ENCODE peak calls at places on chromosomes 11 and 22, in five cellular contexts. V is heart left ventricle, Y is cardiac muscle cell, E is stomach, Q is testis. O is an unnamed sample. For H3K4me1, the result is how much of the 10 kb centered on the place peaks cover.

GRCh38 chr11:69654660-69655478 is 13.9 kb downstream of the CCND1 start:
- DNase-seq in V (peak), Y (no peak), E (no peak), Q (no peak), O (no peak)

GRCh38 chr11:33476945-33477584 is 219.9 kb downstream of the HIPK3 start:
- DNase-seq in V (no peak), Y (no peak), E (no peak), Q (no peak), O (no peak)

GRCh38 chr11:96055706-96056387 is 131.9 kb upstream of the MTMR2 start:
- DNase-seq in V (no peak), Y (no peak), E (no peak), Q (no peak), O (peak)

GRCh38 chr11:43517518-43517917 is 158.8 kb downstream of the TTC17 start:
- DNase-seq in V (no peak), Y (no peak), E (no peak), Q (no peak), O (no peak)

GRCh38 chr22:50084570-50084969 is 656 bp downstream of the MLC1 start:
- DNase-seq in V (no peak), Y (no peak), E (no peak), Q (no peak), O (no peak)

GRCh38 chr11:45778341-45778740 is 26.6 kb upstream of the SLC35C1 start:
- DNase-seq in V (no peak), Y (no peak), E (peak), Q (no peak), O (no peak)

GRCh38 chr11:102763440-102763839 is 17.0 kb downstream of the MMP10 start:
- DNase-seq in V (no peak), Y (no peak), E (no peak), Q (no peak), O (no peak)

GRCh38 chr22:46453829-46454220 is 83.6 kb downstream of the CELSR1 start:
- DNase-seq in V (no peak), Y (no peak), E (no peak), Q (no peak), O (no peak)

GRCh38 chr22:24707477-24707816 is 67.1 kb downstream of the PIWIL3 start:
- DNase-seq in V (no peak), Y (no peak), E (no peak), Q (no peak), O (peak)

GRCh38 chr22:40819741-40820140 is 595 bp upstream of the SLC25A17 start:
- DNase-seq in V (no peak), Y (no peak), E (no peak), Q (no peak), O (no peak)

GRCh38 chr11:20623258-20623657 is 23.9 kb downstream of the SLC6A5 start:
- DNase-seq in V (no peak), Y (no peak), E (no peak), Q (no peak), O (no peak)

GRCh38 chr11:122248130-122248529 is 132.1 kb upstream of the BLID start:
- DNase-seq in V (no peak), Y (peak), E (no peak), Q (no peak), O (peak)

GRCh38 chr22:44724859-44725258 is 22.9 kb downstream of the PRR5 start:
- DNase-seq in V (no peak), Y (no peak), E (no peak), Q (no peak), O (no peak)

GRCh38 chr11:69837791-69838190 is 18.6 kb upstream of the FGF3 start:
- DNase-seq in V (no peak), Y (no peak), E (no peak), Q (no peak), O (no peak)

GRCh38 chr11:2509481-2510001 is 64.7 kb downstream of the KCNQ1 start:
- DNase-seq in V (peak), Y (no peak), E (peak), Q (peak), O (no peak)

GRCh38 chr11:33585564-33585963 is 115.1 kb downstream of the C11orf91 start:
- DNase-seq in V (no peak), Y (no peak), E (no peak), Q (no peak), O (no peak)

GRCh38 chr22:25048659-25049657 is 96.4 kb downstream of the KIAA1671 start:
- DNase-seq in V (peak), Y (peak), E (peak), Q (peak), O (peak)

GRCh38 chr22:37887610-37888378 is 18.3 kb upstream of the MICALL1 start:
- DNase-seq in V (no peak), Y (peak), E (no peak), Q (peak), O (peak)

GRCh38 chr11:105706025-105706530 is 96.2 kb downstream of the GRIA4 start:
- DNase-seq in V (no peak), Y (no peak), E (no peak), Q (no peak), O (no peak)

GRCh38 chr11:43541993-43542392 is 138.5 kb upstream of the HSD17B12 start:
- DNase-seq in V (no peak), Y (no peak), E (no peak), Q (peak), O (no peak)

GRCh38 chr11:57941875-57942274 is 81.8 kb upstream of the OR9Q1 start:
- DNase-seq in V (no peak), Y (no peak), E (no peak), Q (no peak), O (no peak)
- TF ChIP-seq CTCF in V (no peak), Y (no peak), E (no peak), Q (no peak), O (no peak)

DNA sequence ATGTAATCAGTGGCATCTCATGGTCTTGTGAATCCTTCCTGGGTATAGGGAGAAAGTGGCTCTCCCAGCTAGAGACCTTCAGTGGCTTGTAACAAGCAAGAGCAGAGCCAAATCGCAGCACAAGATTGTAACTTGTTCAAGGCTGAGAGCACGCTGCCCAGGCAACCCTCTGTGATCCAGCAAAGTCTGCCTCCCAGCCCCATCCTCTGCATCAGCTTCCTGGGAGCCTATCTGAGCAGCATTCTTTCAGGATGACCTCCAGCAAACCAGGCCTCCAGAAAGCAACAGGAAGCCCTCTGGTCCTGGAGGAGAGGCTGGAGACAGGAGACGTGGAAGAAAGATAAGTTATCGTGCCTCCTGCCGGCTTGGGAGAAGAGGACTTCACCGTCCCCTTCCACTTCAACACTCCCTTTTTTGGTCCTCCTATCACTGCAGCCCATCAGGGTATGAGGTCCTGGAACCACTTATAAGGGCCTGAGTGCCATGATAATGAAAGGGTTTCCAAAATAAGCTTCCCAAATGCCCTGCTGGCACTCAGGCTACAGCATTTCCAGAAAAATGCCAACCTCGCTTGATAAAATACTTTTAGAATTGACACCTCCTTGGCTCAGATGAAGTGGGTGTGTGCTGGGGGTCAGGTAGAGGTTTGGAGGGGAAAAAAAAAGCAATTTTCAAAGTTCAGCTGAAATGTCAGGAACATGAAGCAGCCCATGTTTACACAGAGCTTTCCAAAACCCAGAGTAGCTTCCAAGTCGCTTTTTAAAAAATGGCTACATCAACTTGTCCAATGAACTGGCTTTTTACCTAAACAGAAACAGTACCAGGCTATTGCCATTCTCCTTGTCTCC is 80.2 kb downstream of the PLEKHA7 start:
- DNase-seq in V (peak), Y (peak), E (no peak), Q (peak), O (no peak)
- H3K4me1 ChIP-seq in V (under half), Y (under half), E (under half), Q (under half), O (under half)

GRCh38 chr11:64643258-64643881 is 52.4 kb downstream of the SLC22A12 start:
- DNase-seq in V (no peak), Y (peak), E (no peak), Q (peak), O (peak)
- TF ChIP-seq CTCF in V (no peak), Y (no peak), E (no peak), Q (no peak), O (no peak)

DNA sequence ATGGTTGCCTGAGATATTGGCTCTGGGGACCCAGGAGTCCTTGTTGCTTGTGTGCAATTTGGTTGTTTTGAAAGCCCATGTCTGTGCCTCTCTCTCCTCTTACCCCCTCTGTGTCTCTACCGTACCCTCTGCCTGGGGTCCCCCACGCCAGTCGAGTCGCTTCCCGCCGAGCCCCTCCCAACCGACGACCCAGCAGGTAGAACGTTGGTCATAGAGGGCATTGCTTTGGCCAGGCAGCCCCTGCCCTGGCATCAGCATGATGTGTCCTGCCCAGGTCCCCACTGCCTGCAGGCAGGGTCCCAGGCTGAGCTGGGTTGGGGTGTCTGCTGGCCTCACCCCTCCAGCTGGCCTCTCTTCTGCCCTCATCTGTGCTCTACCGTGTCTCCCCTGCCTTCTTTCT is 35.0 kb downstream of the TREH start:
- DNase-seq in V (no peak), Y (no peak), E (no peak), Q (no peak), O (no peak)
- H3K4me1 ChIP-seq in V (half or more), Y (under half), E (under half), Q (under half), O (under half)

GRCh38 chr11:64801591-64802369 is 1.2 kb downstream of the MAP4K2 start:
- DNase-seq in V (peak), Y (no peak), E (no peak), Q (no peak), O (no peak)

GRCh38 chr11:64803846-64804345 is 882 bp upstream of the MAP4K2 start:
- DNase-seq in V (no peak), Y (no peak), E (no peak), Q (no peak), O (no peak)

GRCh38 chr11:64802370-64803162 is 448 bp downstream of the MAP4K2 start:
- DNase-seq in V (no peak), Y (no peak), E (no peak), Q (peak), O (no peak)

GRCh38 chr11:64804346-64805210 is 1.6 kb upstream of the MAP4K2 start:
- DNase-seq in V (peak), Y (no peak), E (no peak), Q (no peak), O (no peak)

GRCh38 chr11:64803163-64803845 is at the start of gene MAP4K2:
- DNase-seq in V (peak), Y (peak), E (peak), Q (peak), O (peak)
- TF ChIP-seq CTCF in V (no peak), Y (peak), E (no peak), Q (no peak), O (peak)

GRCh38 chr11:75768909-75769771 is 562 bp downstream of the DGAT2 start:
- DNase-seq in V (no peak), Y (no peak), E (no peak), Q (no peak), O (peak)
- H3K4me1 ChIP-seq in V (under half), Y (under half), E (under half), Q (under half), O (under half)

GRCh38 chr11:44566952-44567875 is 1.8 kb downstream of the CD82 start:
- DNase-seq in V (no peak), Y (no peak), E (no peak), Q (no peak), O (no peak)
- TF ChIP-seq CTCF in V (no peak), Y (peak), E (no peak), Q (no peak), O (no peak)

O was measured in thyroid gland.